ENCODE peak calls at places on chromosomes 16 and 17, in six cellular contexts. A, R, D, P, N and X are unnamed samples.

GRCh38 chr16:65218348-65218747 is 96.5 kb upstream of the CDH11 start:
- DNase-seq in A (no peak), R (no peak), D (no peak), P (no peak), N (no peak), X (no peak)

GRCh38 chr17:17408236-17408794 is 68.5 kb upstream of the MED9 start:
- DNase-seq in A (no peak), R (no peak), D (no peak), P (no peak), N (no peak), X (no peak)

GRCh38 chr16:19017179-19017578 is 33.4 kb downstream of the TMC7 start:
- DNase-seq in A (no peak), R (no peak), D (no peak), P (no peak), N (no peak), X (no peak)

GRCh38 chr16:586047-586644 is 3.7 kb upstream of the RAB40C start:
- DNase-seq in A (no peak), R (no peak), D (no peak), P (no peak), N (no peak), X (no peak)

GRCh38 chr17:59837362-59838195 is 55.2 kb downstream of the TUBD1 start:
- DNase-seq in A (peak), R (peak), D (peak), P (peak), N (peak), X (peak)

GRCh38 chr17:15261063-15261817 is 3.9 kb downstream of the PMP22 start:
- DNase-seq in A (no peak), R (peak), D (no peak), P (peak), N (peak), X (peak)

GRCh38 chr16:85323230-85323960 is 211.1 kb upstream of the CIBAR2 start:
- DNase-seq in A (no peak), R (no peak), D (no peak), P (no peak), N (no peak), X (no peak)

GRCh38 chr17:72372185-72372584 is 251.4 kb downstream of the SOX9 start:
- DNase-seq in A (no peak), R (no peak), D (no peak), P (no peak), N (no peak), X (no peak)

GRCh38 chr17:1711804-1712203 is 1.6 kb upstream of the TLCD2 start:
- DNase-seq in A (no peak), R (no peak), D (no peak), P (no peak), N (no peak), X (no peak)

GRCh38 chr16:53549970-53550406 is 47.0 kb upstream of the AKTIP start:
- DNase-seq in A (peak), R (peak), D (peak), P (peak), N (peak), X (peak)

GRCh38 chr17:79982986-79983385 is 52.7 kb downstream of the TBC1D16 start:
- DNase-seq in A (no peak), R (no peak), D (no peak), P (no peak), N (no peak), X (no peak)